ENCODE peak calls at places on chromosomes 12 and 14, in six cellular contexts. Q, F, D, B, S and R are unnamed samples.

GRCh38 chr14:99326041-99326710 is 54.2 kb upstream of the BCL11B start:
- DNase-seq in Q (no peak), F (no peak), D (peak; percentile 14), B (no peak), S (no peak), R (no peak)

GRCh38 chr12:47385587-47385986 is 305.8 kb upstream of the AMIGO2 start:
- DNase-seq in Q (no peak), F (no peak), D (no peak), B (no peak), S (no peak), R (no peak)

GRCh38 chr12:93783827-93784226 is 106.7 kb downstream of the CRADD start:
- DNase-seq in Q (no peak), F (no peak), D (peak; percentile 75), B (no peak), S (peak; percentile 28), R (no peak)

GRCh38 chr14:102187583-102188001 is 47.9 kb downstream of the WDR20 start:
- DNase-seq in Q (no peak), F (no peak), D (no peak), B (no peak), S (peak; percentile 14), R (no peak)

GRCh38 chr14:55103005-55103640 is 25.9 kb upstream of the LGALS3 start:
- DNase-seq in Q (peak; percentile 95), F (peak; percentile 97), D (peak; percentile 88), B (peak; percentile 25), S (peak; percentile 99), R (no peak)

GRCh38 chr14:100417466-100417865 is 94.3 kb downstream of the SLC25A47 start:
- DNase-seq in Q (peak; percentile 97), F (peak; percentile 63), D (peak; percentile 95), B (peak; percentile 43), S (peak; percentile 96), R (no peak)

GRCh38 chr12:118183711-118184110 is 47.8 kb downstream of the PEBP1 start:
- DNase-seq in Q (no peak), F (no peak), D (no peak), B (no peak), S (peak; percentile 37), R (no peak)

GRCh38 chr14:36767603-36768281 is 106.1 kb downstream of the PAX9 start:
- DNase-seq in Q (no peak), F (no peak), D (no peak), B (no peak), S (no peak), R (no peak)

GRCh38 chr14:83425138-83425537 is 1891.5 kb upstream of the SEL1L start:
- DNase-seq in Q (peak; percentile 42), F (no peak), D (no peak), B (no peak), S (peak; percentile 31), R (no peak)

GRCh38 chr12:27453462-27453861 is 6.9 kb downstream of the SMCO2 start:
- DNase-seq in Q (no peak), F (no peak), D (no peak), B (no peak), S (no peak), R (no peak)

GRCh38 chr14:50383618-50384225 is 13.0 kb downstream of the CDKL1 start:
- DNase-seq in Q (no peak), F (no peak), D (no peak), B (no peak), S (no peak), R (peak; percentile 39)

GRCh38 chr14:60736494-60736893 is 1.9 kb downstream of the MNAT1 start:
- DNase-seq in Q (peak; percentile 80), F (no peak), D (no peak), B (no peak), S (peak; percentile 78), R (no peak)

GRCh38 chr12:12379831-12380730 is 23.2 kb downstream of the BORCS5 start:
- DNase-seq in Q (no peak), F (no peak), D (no peak), B (no peak), S (peak; percentile 22), R (no peak)

GRCh38 chr12:12510141-12510540 is 52.5 kb downstream of the DUSP16 start:
- DNase-seq in Q (peak; percentile 92), F (no peak), D (no peak), B (no peak), S (peak; percentile 83), R (no peak)

GRCh38 chr12:10540776-10541205 is 35.1 kb downstream of the EIF2S3B start:
- DNase-seq in Q (no peak), F (no peak), D (no peak), B (no peak), S (peak; percentile 89), R (no peak)

GRCh38 chr12:131104464-131105350 is 151.0 kb downstream of the ADGRD1 start:
- DNase-seq in Q (peak; percentile 16), F (peak; percentile 64), D (peak; percentile 92), B (peak; percentile 85), S (peak; percentile 57), R (peak; percentile 76)

GRCh38 chr12:41188058-41188840 is at the start of gene PDZRN4:
- DNase-seq in Q (no peak), F (no peak), D (no peak), B (peak; percentile 29), S (no peak), R (no peak)

GRCh38 chr14:104887623-104888488 is 22.8 kb downstream of the CEP170B start:
- DNase-seq in Q (no peak), F (no peak), D (no peak), B (no peak), S (no peak), R (no peak)

GRCh38 chr14:39264558-39264957 is 30.8 kb downstream of the MIA2 start:
- DNase-seq in Q (no peak), F (no peak), D (no peak), B (no peak), S (no peak), R (no peak)

GRCh38 chr12:119621878-119622277 is 28.3 kb downstream of the TMEM233 start:
- DNase-seq in Q (no peak), F (no peak), D (no peak), B (no peak), S (peak; percentile 15), R (no peak)

DNA sequence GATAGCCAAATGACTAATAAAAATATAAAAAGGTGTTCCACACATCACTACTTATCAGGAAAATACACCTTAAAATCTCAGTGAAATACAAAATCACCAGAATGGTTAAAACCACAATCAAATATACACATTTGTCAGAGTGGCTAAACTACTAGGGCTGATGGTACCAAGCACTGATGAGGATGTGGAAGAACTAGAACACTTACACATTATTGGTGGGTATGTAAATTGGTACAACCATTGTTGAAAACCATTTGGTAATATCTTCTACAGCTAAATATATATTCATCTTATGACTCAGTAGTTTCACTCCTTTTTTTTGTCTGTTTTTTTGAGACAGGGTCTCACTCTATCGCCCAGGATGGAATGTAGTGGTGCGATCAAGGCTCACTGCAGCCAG is 48.5 kb upstream of the TTC7B start:
- DNase-seq in Q (no peak), F (no peak), D (no peak), B (no peak), S (no peak), R (no peak)
- TF ChIP-seq CTCF in Q (no peak), F (no peak), D (no peak), B (no peak), S (no peak), R (no peak)

GRCh38 chr12:30990316-30990715 is 63.8 kb downstream of the TSPAN11 start:
- DNase-seq in Q (no peak), F (no peak), D (no peak), B (no peak), S (no peak), R (peak; percentile 95)
- TF ChIP-seq CTCF in Q (no peak), F (no peak), D (no peak), B (no peak), S (no peak), R (no peak)

GRCh38 chr12:53299101-53299453 is 418 bp upstream of the MYG1 start:
- DNase-seq in Q (peak; percentile 85), F (peak; percentile 29), D (peak; percentile 72), B (no peak), S (peak; percentile 91), R (no peak)

GRCh38 chr12:53298154-53298553 is 1.3 kb upstream of the MYG1 start:
- DNase-seq in Q (peak; percentile 97), F (no peak), D (no peak), B (no peak), S (peak; percentile 92), R (no peak)

GRCh38 chr12:53300187-53300586 is 692 bp downstream of the MYG1 start:
- DNase-seq in Q (peak; percentile 77), F (no peak), D (no peak), B (no peak), S (peak; percentile 72), R (no peak)

GRCh38 chr12:53302903-53303302 is 3.4 kb downstream of the MYG1 start:
- DNase-seq in Q (no peak), F (no peak), D (no peak), B (no peak), S (no peak), R (no peak)

GRCh38 chr12:53299454-53300180 is at the start of gene MYG1:
- DNase-seq in Q (peak; percentile 84), F (peak; percentile 80), D (peak; percentile 94), B (peak; percentile 51), S (peak; percentile 85), R (peak; percentile 82)
- TF ChIP-seq CTCF in Q (peak; percentile 17), F (no peak), D (peak; percentile 46), B (peak; percentile 37), S (peak; percentile 12), R (no peak)

GRCh38 chr14:72686832-72687231 is 207.1 kb downstream of the DPF3 start:
- DNase-seq in Q (peak; percentile 31), F (no peak), D (no peak), B (no peak), S (no peak), R (peak; percentile 45)
- TF ChIP-seq CTCF in Q (no peak), F (no peak), D (no peak), B (no peak), S (no peak), R (no peak)

GRCh38 chr12:100254876-100255275 is 12.0 kb downstream of the DEPDC4 start:
- DNase-seq in Q (no peak), F (no peak), D (no peak), B (no peak), S (peak; percentile 56), R (no peak)
- TF ChIP-seq CTCF in Q (no peak), F (no peak), D (no peak), B (no peak), S (no peak), R (no peak)

DNA sequence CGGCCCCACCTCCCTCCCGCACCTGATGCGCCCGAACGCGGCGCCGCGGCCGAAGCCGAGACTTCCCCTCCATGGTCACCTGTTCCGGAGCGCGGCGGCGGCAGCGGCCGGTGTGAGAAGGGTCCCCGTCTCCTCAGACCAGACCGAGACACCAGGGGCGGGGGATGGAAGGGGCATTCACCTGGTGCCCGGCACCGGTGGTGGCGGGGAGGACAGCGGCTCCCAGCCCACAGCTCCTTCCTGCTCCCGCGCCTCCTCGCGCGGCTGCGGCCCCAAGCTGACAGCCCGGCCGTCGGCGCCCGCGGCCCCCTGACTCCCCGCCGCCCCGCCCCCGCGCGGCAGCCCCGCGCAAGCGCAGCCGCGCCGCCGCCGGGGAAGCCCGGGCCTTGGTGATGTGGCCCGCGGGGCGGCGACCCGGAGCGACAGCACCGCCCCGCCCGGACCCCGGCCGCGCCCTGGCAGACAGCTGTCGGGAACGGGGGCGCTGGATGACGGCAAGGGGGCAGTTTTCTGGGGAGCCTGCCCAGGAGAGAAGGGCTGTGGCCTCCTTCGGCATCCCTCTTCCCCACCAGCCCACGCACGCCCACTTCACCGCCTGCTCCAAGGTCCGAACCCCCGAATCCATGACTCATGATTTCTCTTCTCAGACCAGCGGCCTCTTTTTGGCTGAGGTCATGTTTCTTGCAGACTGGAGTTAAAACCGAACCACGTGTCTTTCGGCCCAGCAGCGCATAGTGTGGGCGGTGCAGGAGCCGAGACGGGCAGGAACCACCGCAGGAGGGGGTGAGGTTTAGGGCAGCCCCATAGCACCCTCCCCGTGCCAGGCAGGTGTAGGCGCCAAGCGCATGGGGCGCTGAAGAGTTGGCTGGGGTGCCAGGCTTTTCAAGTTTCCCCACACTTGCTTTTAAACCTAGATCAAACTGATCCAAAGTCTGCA is at the start of gene SLC41A2:
- DNase-seq in Q (peak; percentile 93), F (peak; percentile 83), D (peak; percentile 93), B (peak; percentile 72), S (peak; percentile 96), R (peak; percentile 73)
- TF ChIP-seq CTCF in Q (peak; percentile 13), F (no peak), D (peak; percentile 55), B (no peak), S (no peak), R (no peak)